ENCODE peak calls at places on chromosomes 12 and 14, in six cellular contexts. K is fibroblast of pulmonary artery, Q is GM20000, P is epithelial cell of esophagus, Z is WTC11, R is fibroblast of lung. L is an unnamed sample.

GRCh38 chr12:54989829-54990228 is 5.3 kb upstream of the TESPA1 start:
- DNase-seq in R (no peak), P (no peak), Z (no peak), Q (no peak), K (no peak), L (no peak)

GRCh38 chr12:4506870-4507269 is 31.8 kb upstream of the RAD51AP1 start:
- DNase-seq in Q (peak; percentile 65), K (peak; percentile 30), R (peak; percentile 81), Z (no peak), P (peak; percentile 32), L (peak; percentile 76)

GRCh38 chr12:62530596-62530995 is 64.0 kb downstream of the MON2 start:
- DNase-seq in K (peak; percentile 54), Q (no peak), P (no peak), Z (no peak), R (peak; percentile 68), L (no peak)

GRCh38 chr14:27536748-27537147 is 938.9 kb upstream of the NOVA1 start:
- DNase-seq in P (no peak), Z (no peak), K (no peak), R (no peak), Q (no peak), L (no peak)

GRCh38 chr12:43338848-43339526 is 213.0 kb downstream of the ADAMTS20 start:
- DNase-seq in R (peak; percentile 77), Q (peak; percentile 18), P (peak; percentile 38), K (peak; percentile 75), Z (no peak), L (peak; percentile 12)

GRCh38 chr14:50060871-50061663 is 55.3 kb downstream of the VCPKMT start:
- DNase-seq in R (peak; percentile 93), P (peak; percentile 96), Q (peak; percentile 61), K (peak; percentile 95), Z (no peak), L (peak; percentile 62)

GRCh38 chr12:26848156-26848825 is 15.3 kb upstream of the ITPR2 start:
- DNase-seq in R (no peak), P (peak; percentile 69), Q (no peak), Z (no peak), K (peak; percentile 70), L (no peak)

GRCh38 chr12:104736307-104736706 is 221.8 kb downstream of the SLC41A2 start:
- DNase-seq in K (peak; percentile 66), Q (no peak), Z (no peak), R (peak; percentile 70), P (no peak), L (no peak)

GRCh38 chr14:54606178-54606577 is 39.2 kb downstream of the SAMD4A start:
- DNase-seq in R (peak; percentile 62), K (peak; percentile 44), Q (no peak), P (no peak), Z (peak; percentile 28), L (no peak)

GRCh38 chr14:24879661-24880381 is 170.1 kb downstream of the STXBP6 start:
- DNase-seq in R (no peak), P (no peak), K (peak; percentile 42), Q (no peak), Z (no peak), L (no peak)

GRCh38 chr12:40854669-40855068 is 162.4 kb downstream of the CNTN1 start:
- DNase-seq in P (no peak), R (no peak), Q (no peak), Z (no peak), K (no peak), L (no peak)

GRCh38 chr14:67221248-67221981 is 19.8 kb upstream of the PALS1 start:
- DNase-seq in P (peak; percentile 10), Z (no peak), K (peak; percentile 50), Q (no peak), R (peak; percentile 95), L (no peak)

GRCh38 chr12:14289596-14289995 is 75.9 kb upstream of the ATF7IP start:
- DNase-seq in R (no peak), Q (no peak), K (no peak), Z (no peak), P (no peak), L (no peak)

GRCh38 chr12:123752046-123752445 is 10.1 kb upstream of the DNAH10 start:
- DNase-seq in Q (no peak), Z (no peak), P (peak; percentile 15), K (no peak), R (no peak), L (no peak)

GRCh38 chr12:1277905-1278304 is 286.9 kb downstream of the ERC1 start:
- DNase-seq in Z (no peak), K (no peak), P (no peak), Q (no peak), R (no peak), L (peak; percentile 19)

GRCh38 chr12:6987956-6988573 is 17.4 kb downstream of the EMG1 start:
- DNase-seq in P (peak; percentile 49), K (no peak), R (no peak), Q (no peak), Z (no peak), L (no peak)

GRCh38 chr14:67421356-67422224 is 9.6 kb upstream of the PLEK2 start:
- DNase-seq in K (no peak), Z (no peak), Q (no peak), R (no peak), P (no peak), L (no peak)

GRCh38 chr14:99508896-99509629 is 27.9 kb downstream of the CCNK start:
- DNase-seq in P (peak; percentile 39), Q (no peak), Z (no peak), R (no peak), K (no peak), L (no peak)

GRCh38 chr14:34098045-34098984 is 147.4 kb upstream of the EGLN3 start:
- DNase-seq in K (peak; percentile 71), R (peak; percentile 42), Z (peak; percentile 25), P (peak; percentile 88), Q (peak; percentile 48), L (peak; percentile 54)

GRCh38 chr12:122871851-122872785 is 23.8 kb downstream of the VPS37B start:
- DNase-seq in P (peak; percentile 92), Z (peak; percentile 99), Q (peak; percentile 68), K (peak; percentile 72), R (peak; percentile 86), L (peak; percentile 68)

GRCh38 chr12:57491393-57492280 is 3.8 kb downstream of the MARS1 start:
- DNase-seq in Q (no peak), R (no peak), P (no peak), K (no peak), Z (no peak), L (no peak)

GRCh38 chr14:104724981-104725771 is 1.1 kb downstream of the ADSS1 start:
- DNase-seq in Q (no peak), R (no peak), P (no peak), K (peak; percentile 49), Z (peak; percentile 59), L (no peak)

GRCh38 chr12:132014092-132014914 is 64.6 kb downstream of the EP400 start:
- DNase-seq in Z (no peak), R (peak; percentile 53), K (no peak), P (no peak), Q (no peak), L (no peak)

GRCh38 chr14:50003213-50004021 is 110.5 kb downstream of the ARF6 start:
- DNase-seq in Q (peak; percentile 88), K (peak; percentile 55), Z (peak; percentile 42), R (peak; percentile 66), P (peak; percentile 53), L (peak; percentile 91)

GRCh38 chr12:115322275-115322674 is 638.3 kb upstream of the TBX3 start:
- DNase-seq in Q (peak; percentile 35), R (peak; percentile 59), Z (no peak), K (peak; percentile 34), P (peak; percentile 91), L (peak; percentile 38)

GRCh38 chr12:6313326-6313940 is 3.0 kb downstream of the PLEKHG6 start:
- DNase-seq in R (no peak), K (no peak), Q (no peak), P (peak; percentile 66), Z (no peak), L (no peak)

GRCh38 chr14:105184461-105184860 is 3.3 kb upstream of the NUDT14 start:
- DNase-seq in Q (no peak), P (no peak), K (no peak), Z (no peak), R (no peak), L (no peak)

GRCh38 chr14:50342211-50343080 is 30.3 kb downstream of the DMAC2L start:
- DNase-seq in Z (peak; percentile 50), R (peak; percentile 83), K (peak; percentile 76), Q (peak; percentile 71), P (peak; percentile 68), L (peak; percentile 70)

GRCh38 chr12:107057071-107057834 is 36.1 kb downstream of the CRY1 start:
- DNase-seq in R (peak; percentile 63), Z (no peak), P (peak; percentile 29), K (peak; percentile 49), Q (no peak), L (no peak)
- TF ChIP-seq CTCF in R (no peak), Z (no peak), P (no peak), K (no peak), Q (no peak), L (no peak)

GRCh38 chr12:130462558-130462924 is 124.9 kb downstream of the PIWIL1 start:
- DNase-seq in P (no peak), Z (no peak), R (no peak), K (no peak), Q (no peak), L (no peak)

GRCh38 chr12:130458341-130458740 is 120.7 kb downstream of the PIWIL1 start:
- DNase-seq in K (no peak), Z (no peak), P (no peak), Q (no peak), R (no peak), L (no peak)

GRCh38 chr12:130460611-130461478 is 123.2 kb downstream of the PIWIL1 start:
- DNase-seq in Q (no peak), R (no peak), P (no peak), K (no peak), Z (no peak), L (no peak)

GRCh38 chr12:130461868-130462557 is 124.3 kb downstream of the PIWIL1 start:
- DNase-seq in Q (no peak), P (no peak), Z (no peak), R (no peak), K (no peak), L (no peak)

GRCh38 chr12:130459916-130460315 is 122.2 kb downstream of the PIWIL1 start:
- DNase-seq in P (no peak), Z (no peak), R (no peak), Q (no peak), K (no peak), L (no peak)
- TF ChIP-seq CTCF in P (no peak), Z (no peak), R (no peak), Q (no peak), K (no peak), L (no peak)

GRCh38 chr12:65313704-65314317 is 35.3 kb downstream of the MSRB3 start:
- DNase-seq in K (peak; percentile 62), Z (no peak), P (peak; percentile 46), R (no peak), Q (no peak), L (no peak)
- TF ChIP-seq CTCF in K (peak; percentile 55), Z (no peak), P (no peak), R (no peak), Q (no peak), L (no peak)

DNA sequence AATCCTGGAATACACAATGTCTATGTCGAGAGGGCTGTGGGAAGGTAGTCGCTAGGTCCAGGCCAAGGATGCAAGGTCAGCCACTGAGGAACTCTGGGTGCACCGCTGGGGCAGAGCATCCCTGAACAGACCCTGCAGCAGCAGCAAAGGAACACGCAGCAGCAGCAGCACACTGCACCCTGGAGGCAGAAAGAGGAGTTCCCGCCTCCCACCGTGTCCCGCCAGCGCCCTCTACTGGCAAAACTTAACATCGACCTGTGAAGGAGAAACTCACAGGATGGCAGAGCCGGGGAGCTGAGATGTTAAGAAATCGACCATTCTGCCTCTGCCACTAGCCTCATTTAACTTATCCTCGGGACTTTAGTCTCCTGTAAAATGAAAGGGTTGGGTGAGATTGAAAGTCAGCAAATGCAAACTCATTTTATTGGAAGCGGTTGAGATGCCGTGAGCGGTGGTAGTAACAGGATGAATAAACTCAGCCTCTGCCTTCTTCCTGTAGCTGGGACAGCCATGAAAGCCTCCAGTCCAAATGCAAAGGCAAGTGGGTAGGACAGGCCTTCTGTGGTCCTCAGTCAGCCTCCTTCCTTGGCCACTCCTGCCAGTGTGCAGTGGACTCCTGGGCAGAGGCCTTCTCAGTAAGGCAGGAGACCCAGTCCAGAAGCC is 45.6 kb downstream of the STAB2 start:
- DNase-seq in Q (peak; percentile 87), R (no peak), Z (peak; percentile 93), P (peak; percentile 81), K (peak; percentile 65), L (peak; percentile 87)
- TF ChIP-seq CTCF in Q (peak; percentile 99), R (peak; percentile 67), Z (peak; percentile 99), P (peak; percentile 98), K (peak; percentile 95), L (peak; percentile 98)

L was measured in GM13976.